ENCODE peak calls at places on chromosomes 4 and X, in six cellular contexts. One of them, this sample, is unnamed.
A peak's percentile ranks its signal among the peaks of the same experiment; 100 is the strongest.

GRCh38 chrX:1231850-1232505 is 19.5 kb upstream of the CRLF2 start:
- DNase-seq in H1: no peak
- DNase-seq in trophoblast cell: no peak
- DNase-seq in H9: no peak
- DNase-seq in IMR-90: no peak
- DNase-seq in mesenchymal stem cell: no peak
- DNase-seq in this sample: no peak

GRCh38 chrX:85964744-85965143 is 82.6 kb downstream of the CHM start:
- DNase-seq in mesenchymal stem cell: no peak
- DNase-seq in IMR-90: peak; percentile 16
- DNase-seq in H9: no peak
- DNase-seq in trophoblast cell: no peak
- DNase-seq in H1: no peak
- DNase-seq in this sample: no peak

GRCh38 chr4:91268913-91269312 is 1034.9 kb upstream of the GRID2 start:
- DNase-seq in trophoblast cell: no peak
- DNase-seq in IMR-90: no peak
- DNase-seq in mesenchymal stem cell: no peak
- DNase-seq in H1: no peak
- DNase-seq in H9: no peak
- DNase-seq in this sample: no peak

GRCh38 chr4:7738458-7739076 is 201.1 kb downstream of the AFAP1 start:
- DNase-seq in mesenchymal stem cell: no peak
- DNase-seq in H9: no peak
- DNase-seq in trophoblast cell: no peak
- DNase-seq in H1: no peak
- DNase-seq in IMR-90: no peak
- DNase-seq in this sample: no peak

GRCh38 chr4:2714071-2714770 is 41.9 kb downstream of the TNIP2 start:
- DNase-seq in H1: no peak
- DNase-seq in mesenchymal stem cell: no peak
- DNase-seq in trophoblast cell: no peak
- DNase-seq in H9: no peak
- DNase-seq in IMR-90: peak; percentile 71
- DNase-seq in this sample: no peak

GRCh38 chr4:85419103-85419502 is 55.8 kb upstream of the ARHGAP24 start:
- DNase-seq in mesenchymal stem cell: no peak
- DNase-seq in IMR-90: no peak
- DNase-seq in H1: no peak
- DNase-seq in H9: no peak
- DNase-seq in trophoblast cell: no peak
- DNase-seq in this sample: no peak

GRCh38 chrX:49165901-49166881 is 3.6 kb downstream of the MAGIX start:
- DNase-seq in IMR-90: peak; percentile 61
- DNase-seq in mesenchymal stem cell: peak; percentile 76
- DNase-seq in H1: peak; percentile 81
- DNase-seq in trophoblast cell: no peak
- DNase-seq in H9: peak; percentile 94
- DNase-seq in this sample: peak; percentile 69

GRCh38 chr4:79164961-79165610 is 160.8 kb downstream of the NAA11 start:
- DNase-seq in IMR-90: no peak
- DNase-seq in H9: no peak
- DNase-seq in trophoblast cell: no peak
- DNase-seq in mesenchymal stem cell: no peak
- DNase-seq in H1: no peak
- DNase-seq in this sample: no peak

GRCh38 chr4:48090621-48091020 is 43.4 kb downstream of the TXK start:
- DNase-seq in H1: no peak
- DNase-seq in trophoblast cell: no peak
- DNase-seq in H9: no peak
- DNase-seq in mesenchymal stem cell: no peak
- DNase-seq in IMR-90: no peak
- DNase-seq in this sample: no peak

GRCh38 chr4:122456228-122457106 is at the start of gene IL2:
- DNase-seq in trophoblast cell: no peak
- DNase-seq in IMR-90: no peak
- DNase-seq in H1: no peak
- DNase-seq in mesenchymal stem cell: peak; percentile 12
- DNase-seq in H9: no peak
- DNase-seq in this sample: no peak

GRCh38 chrX:54495814-54496516 is at the start of gene FGD1:
- DNase-seq in mesenchymal stem cell: peak; percentile 65
- DNase-seq in H1: peak; percentile 82
- DNase-seq in trophoblast cell: no peak
- DNase-seq in H9: peak; percentile 73
- DNase-seq in IMR-90: peak; percentile 41
- DNase-seq in this sample: peak; percentile 56

GRCh38 chrX:120726294-120726693 is 96.4 kb upstream of the C1GALT1C1 start:
- DNase-seq in mesenchymal stem cell: no peak
- DNase-seq in IMR-90: no peak
- DNase-seq in trophoblast cell: no peak
- DNase-seq in H9: no peak
- DNase-seq in H1: no peak
- DNase-seq in this sample: no peak

GRCh38 chrX:24204958-24205357 is 55.4 kb downstream of the ZFX start:
- DNase-seq in H9: no peak
- DNase-seq in IMR-90: no peak
- DNase-seq in H1: no peak
- DNase-seq in trophoblast cell: no peak
- DNase-seq in mesenchymal stem cell: no peak
- DNase-seq in this sample: no peak

GRCh38 chr4:522911-523443 is 24.0 kb downstream of the PIGG start:
- DNase-seq in H1: no peak
- DNase-seq in H9: no peak
- DNase-seq in trophoblast cell: no peak
- DNase-seq in IMR-90: no peak
- DNase-seq in mesenchymal stem cell: no peak
- DNase-seq in this sample: no peak

GRCh38 chr4:72448231-72448630 is 120.8 kb downstream of the ADAMTS3 start:
- DNase-seq in trophoblast cell: no peak
- DNase-seq in IMR-90: no peak
- DNase-seq in H9: no peak
- DNase-seq in mesenchymal stem cell: no peak
- DNase-seq in H1: no peak
- DNase-seq in this sample: no peak

GRCh38 chrX:56726609-56727008 is 2.4 kb upstream of the NBDY start:
- DNase-seq in trophoblast cell: no peak
- DNase-seq in H1: no peak
- DNase-seq in H9: no peak
- DNase-seq in mesenchymal stem cell: peak; percentile 57
- DNase-seq in IMR-90: peak; percentile 61
- DNase-seq in this sample: no peak

GRCh38 chr4:7014815-7015214 is 28.4 kb upstream of the TADA2B start:
- DNase-seq in H1: no peak
- DNase-seq in IMR-90: no peak
- DNase-seq in mesenchymal stem cell: no peak
- DNase-seq in trophoblast cell: no peak
- DNase-seq in H9: no peak
- DNase-seq in this sample: no peak

GRCh38 chr4:153448003-153448731 is 18.0 kb upstream of the TMEM131L start:
- DNase-seq in H9: no peak
- DNase-seq in H1: no peak
- DNase-seq in mesenchymal stem cell: peak; percentile 44
- DNase-seq in trophoblast cell: no peak
- DNase-seq in IMR-90: peak; percentile 81
- DNase-seq in this sample: no peak

GRCh38 chr4:20256381-20256881 is 4.7 kb downstream of the SLIT2 start:
- DNase-seq in H9: no peak
- DNase-seq in H1: no peak
- DNase-seq in mesenchymal stem cell: no peak
- DNase-seq in IMR-90: peak; percentile 35
- DNase-seq in trophoblast cell: no peak
- DNase-seq in this sample: no peak

GRCh38 chrX:66110112-66110511 is 53.9 kb upstream of the HEPH start:
- DNase-seq in H9: peak; percentile 20
- DNase-seq in mesenchymal stem cell: peak; percentile 4
- DNase-seq in trophoblast cell: no peak
- DNase-seq in IMR-90: peak; percentile 8
- DNase-seq in H1: no peak
- DNase-seq in this sample: no peak

GRCh38 chrX:39946822-39947221 is 150.9 kb downstream of the BCOR start:
- DNase-seq in trophoblast cell: no peak
- DNase-seq in mesenchymal stem cell: peak; percentile 89
- DNase-seq in H9: no peak
- DNase-seq in H1: no peak
- DNase-seq in IMR-90: peak; percentile 81
- DNase-seq in this sample: no peak

GRCh38 chr4:152709675-152710438 is 30.1 kb upstream of the TMEM154 start:
- DNase-seq in H1: no peak
- DNase-seq in trophoblast cell: peak; percentile 12
- DNase-seq in H9: no peak
- DNase-seq in IMR-90: no peak
- DNase-seq in mesenchymal stem cell: no peak
- DNase-seq in this sample: no peak

GRCh38 chr4:40621592-40622512 is 7.8 kb downstream of the RBM47 start:
- DNase-seq in trophoblast cell: peak; percentile 95
- DNase-seq in H9: peak; percentile 52
- DNase-seq in mesenchymal stem cell: peak; percentile 98
- DNase-seq in IMR-90: peak; percentile 98
- DNase-seq in H1: no peak
- DNase-seq in this sample: no peak

GRCh38 chr4:566035-566434 is 10.1 kb downstream of the TMEM271 start:
- DNase-seq in mesenchymal stem cell: no peak
- DNase-seq in IMR-90: no peak
- DNase-seq in trophoblast cell: no peak
- DNase-seq in H9: no peak
- DNase-seq in H1: no peak
- DNase-seq in this sample: no peak

GRCh38 chr4:142378179-142378578 is 467.9 kb downstream of the INPP4B start:
- DNase-seq in IMR-90: no peak
- DNase-seq in mesenchymal stem cell: no peak
- DNase-seq in trophoblast cell: no peak
- DNase-seq in H9: no peak
- DNase-seq in H1: no peak
- DNase-seq in this sample: no peak

GRCh38 chr4:142373610-142374009 is 472.5 kb downstream of the INPP4B start:
- DNase-seq in H1: no peak
- DNase-seq in mesenchymal stem cell: no peak
- DNase-seq in IMR-90: peak; percentile 59
- DNase-seq in trophoblast cell: no peak
- DNase-seq in H9: no peak
- DNase-seq in this sample: no peak

GRCh38 chr4:142379277-142380051 is 466.6 kb downstream of the INPP4B start:
- DNase-seq in H1: peak; percentile 42
- DNase-seq in trophoblast cell: peak; percentile 74
- DNase-seq in IMR-90: peak; percentile 90
- DNase-seq in mesenchymal stem cell: peak; percentile 76
- DNase-seq in H9: no peak
- DNase-seq in this sample: no peak

GRCh38 chr4:142377345-142378091 is 468.6 kb downstream of the INPP4B start:
- DNase-seq in H9: no peak
- DNase-seq in mesenchymal stem cell: no peak
- DNase-seq in H1: no peak
- DNase-seq in trophoblast cell: no peak
- DNase-seq in IMR-90: no peak
- DNase-seq in this sample: no peak

GRCh38 chr4:142376204-142376603 is 469.9 kb downstream of the INPP4B start:
- DNase-seq in trophoblast cell: no peak
- DNase-seq in IMR-90: no peak
- DNase-seq in H1: no peak
- DNase-seq in mesenchymal stem cell: no peak
- DNase-seq in H9: no peak
- DNase-seq in this sample: no peak
- H3K4me1 ChIP-seq in trophoblast cell: peaks cover 7% of the 10 kb centered on the region
- H3K4me1 ChIP-seq in IMR-90: peaks cover 9% of the 10 kb centered on the region
- H3K4me1 ChIP-seq in H1: no peaks in the 10 kb centered on the region
- H3K4me1 ChIP-seq in mesenchymal stem cell: peaks cover 3% of the 10 kb centered on the region
- H3K4me1 ChIP-seq in H9: no peaks in the 10 kb centered on the region
- H3K4me1 ChIP-seq in this sample: peaks cover 16% of the 10 kb centered on the region

GRCh38 chrX:45428816-45429215 is 228.1 kb upstream of the DIPK2B start:
- DNase-seq in H1: no peak
- DNase-seq in mesenchymal stem cell: no peak
- DNase-seq in IMR-90: no peak
- DNase-seq in trophoblast cell: no peak
- DNase-seq in H9: no peak
- DNase-seq in this sample: no peak
- H4K91ac ChIP-seq in H1: no peak overlapping the region
- H4K91ac ChIP-seq in mesenchymal stem cell: no peak overlapping the region
- H4K91ac ChIP-seq in IMR-90: no peak overlapping the region
- H4K91ac ChIP-seq in trophoblast cell: no peak overlapping the region
- H4K91ac ChIP-seq in H9: no peak overlapping the region
- H4K91ac ChIP-seq in this sample: no peak overlapping the region

GRCh38 chrX:97806238-97806637 is 922.5 kb downstream of the RPA4 start:
- DNase-seq in trophoblast cell: no peak
- DNase-seq in H1: no peak
- DNase-seq in IMR-90: peak; percentile 75
- DNase-seq in mesenchymal stem cell: peak; percentile 1
- DNase-seq in H9: no peak
- DNase-seq in this sample: no peak
- H3K27me3 ChIP-seq in trophoblast cell: no peaks in the 10 kb centered on the region
- H3K27me3 ChIP-seq in H1: no peaks in the 10 kb centered on the region
- H3K27me3 ChIP-seq in IMR-90: no peaks in the 10 kb centered on the region
- H3K27me3 ChIP-seq in mesenchymal stem cell: no peaks in the 10 kb centered on the region
- H3K27me3 ChIP-seq in H9: no peaks in the 10 kb centered on the region
- H3K27me3 ChIP-seq in this sample: no peaks in the 10 kb centered on the region

GRCh38 chr4:138259296-138259695 is 17.1 kb upstream of the SLC7A11 start:
- DNase-seq in IMR-90: no peak
- DNase-seq in H1: no peak
- DNase-seq in trophoblast cell: no peak
- DNase-seq in H9: no peak
- DNase-seq in mesenchymal stem cell: no peak
- DNase-seq in this sample: no peak
- H3K4me1 ChIP-seq in IMR-90: no peaks in the 10 kb centered on the region
- H3K4me1 ChIP-seq in H1: no peaks in the 10 kb centered on the region
- H3K4me1 ChIP-seq in trophoblast cell: no peaks in the 10 kb centered on the region
- H3K4me1 ChIP-seq in H9: no peaks in the 10 kb centered on the region
- H3K4me1 ChIP-seq in mesenchymal stem cell: no peaks in the 10 kb centered on the region
- H3K4me1 ChIP-seq in this sample: no peaks in the 10 kb centered on the region

GRCh38 chrX:44152867-44153266 is 179.7 kb upstream of the NDP start:
- DNase-seq in IMR-90: peak; percentile 2
- DNase-seq in H1: no peak
- DNase-seq in mesenchymal stem cell: peak; percentile 0
- DNase-seq in trophoblast cell: no peak
- DNase-seq in H9: no peak
- DNase-seq in this sample: no peak
- H4K91ac ChIP-seq in IMR-90: no peak overlapping the region
- H4K91ac ChIP-seq in H1: no peak overlapping the region
- H4K91ac ChIP-seq in mesenchymal stem cell: no peak overlapping the region
- H4K91ac ChIP-seq in trophoblast cell: no peak overlapping the region
- H4K91ac ChIP-seq in H9: no peak overlapping the region
- H4K91ac ChIP-seq in this sample: no peak overlapping the region

DNA sequence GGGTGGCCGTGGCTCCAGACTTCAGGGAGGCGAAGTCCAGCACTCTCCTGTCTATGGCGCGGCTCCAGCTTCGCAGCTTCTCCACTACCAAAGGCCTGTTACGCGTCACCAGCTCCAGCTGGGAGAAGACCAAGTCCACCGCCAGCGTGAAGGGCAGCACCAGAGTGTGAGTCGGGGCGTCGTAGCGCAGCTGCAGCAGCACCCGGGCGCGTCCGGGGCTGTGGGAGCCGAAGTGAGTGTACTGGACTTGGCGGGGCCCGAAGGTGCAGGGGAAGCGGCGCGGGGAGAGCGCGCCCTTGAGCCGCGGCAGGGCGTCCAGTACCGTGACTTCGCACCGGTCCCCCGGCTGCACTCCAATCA is 435 bp downstream of the FREM3 start:
- DNase-seq in H9: peak; percentile 46
- DNase-seq in H1: peak; percentile 60
- DNase-seq in mesenchymal stem cell: no peak
- DNase-seq in trophoblast cell: no peak
- DNase-seq in IMR-90: no peak
- DNase-seq in this sample: peak; percentile 5
- H3K27me3 ChIP-seq in H9: peaks cover 21% of the 10 kb centered on the region
- H3K27me3 ChIP-seq in H1: peaks cover 37% of the 10 kb centered on the region
- H3K27me3 ChIP-seq in mesenchymal stem cell: peaks cover 65% of the 10 kb centered on the region
- H3K27me3 ChIP-seq in trophoblast cell: peaks cover 31% of the 10 kb centered on the region
- H3K27me3 ChIP-seq in IMR-90: peaks cover 16% of the 10 kb centered on the region
- H3K27me3 ChIP-seq in this sample: peaks cover 61% of the 10 kb centered on the region

This sample was measured in neuronal stem cell.